ENCODE peak calls at places on chromosome 1, in four cellular contexts. H is dorsolateral prefrontal cortex, Y is PC-9, A is T-helper 2 cell. Z is an unnamed sample.

GRCh38 chr1:153866045-153866850 is 56.5 kb downstream of the GATAD2B start:
- DNase-seq in H (no peak), Y (no peak), A (no peak), Z (no peak)

GRCh38 chr1:34690269-34690668 is 64.6 kb upstream of the GJB5 start:
- DNase-seq in H (no peak), Y (no peak), A (no peak), Z (no peak)

GRCh38 chr1:66271216-66271903 is 262.6 kb upstream of the SGIP1 start:
- DNase-seq in H (peak), Y (peak), A (no peak), Z (no peak)

GRCh38 chr1:178581351-178581951 is 68.5 kb downstream of the TEX35 start:
- DNase-seq in H (no peak), Y (no peak), A (no peak), Z (peak)

GRCh38 chr1:18010945-18011344 is 96.7 kb upstream of the IGSF21 start:
- DNase-seq in H (no peak), Y (no peak), A (no peak), Z (no peak)

GRCh38 chr1:145785481-145785880 is 38.4 kb downstream of the RNF115 start:
- DNase-seq in H (no peak), Y (no peak), A (no peak), Z (no peak)

GRCh38 chr1:117585086-117585485 is 20.8 kb upstream of the TENT5C start:
- DNase-seq in H (no peak), Y (no peak), A (no peak), Z (no peak)

GRCh38 chr1:244302889-244303609 is 148.7 kb downstream of the ADSS2 start:
- DNase-seq in H (no peak), Y (peak), A (no peak), Z (no peak)

GRCh38 chr1:219575563-219575962 is 37.3 kb downstream of the ZC3H11B start:
- DNase-seq in H (no peak), Y (no peak), A (no peak), Z (no peak)

GRCh38 chr1:89567797-89568196 is 43.2 kb downstream of the LRRC8B start:
- DNase-seq in H (no peak), Y (no peak), A (no peak), Z (no peak)

GRCh38 chr1:72281144-72281543 is 1.2 kb downstream of the NEGR1 start:
- DNase-seq in H (no peak), Y (no peak), A (no peak), Z (no peak)

GRCh38 chr1:6007318-6008083 is 15.3 kb upstream of the NPHP4 start:
- DNase-seq in H (no peak), Y (no peak), A (no peak), Z (no peak)

GRCh38 chr1:55285849-55286248 is 70.7 kb upstream of the USP24 start:
- DNase-seq in H (no peak), Y (no peak), A (no peak), Z (no peak)

GRCh38 chr1:224873645-224874369 is 55.7 kb upstream of the DNAH14 start:
- DNase-seq in H (no peak), Y (no peak), A (no peak), Z (no peak)

GRCh38 chr1:77605246-77606026 is 77.0 kb downstream of the ZZZ3 start:
- DNase-seq in H (peak), Y (peak), A (no peak), Z (no peak)

GRCh38 chr1:235073331-235073967 is 55.2 kb downstream of the TOMM20 start:
- DNase-seq in H (peak), Y (peak), A (no peak), Z (no peak)

GRCh38 chr1:241834733-241835377 is 13.1 kb upstream of the EXO1 start:
- DNase-seq in H (no peak), Y (peak), A (no peak), Z (no peak)

GRCh38 chr1:109636201-109636952 is 16.7 kb downstream of the AMPD2 start:
- DNase-seq in H (no peak), Y (peak), A (no peak), Z (no peak)

GRCh38 chr1:214216031-214216430 is 64.9 kb upstream of the SMYD2 start:
- DNase-seq in H (no peak), Y (no peak), A (no peak), Z (no peak)

GRCh38 chr1:169307176-169307575 is 60.4 kb downstream of the NME7 start:
- DNase-seq in H (no peak), Y (no peak), A (no peak), Z (no peak)

GRCh38 chr1:52111492-52111891 is 30.4 kb upstream of the ZFYVE9 start:
- DNase-seq in H (no peak), Y (no peak), A (no peak), Z (peak)

GRCh38 chr1:186325239-186325638 is 49.8 kb downstream of the TPR start:
- DNase-seq in H (no peak), Y (no peak), A (no peak), Z (no peak)

GRCh38 chr1:19438552-19439196 is 46.7 kb downstream of the CAPZB start:
- DNase-seq in H (no peak), Y (no peak), A (no peak), Z (no peak)

GRCh38 chr1:236165238-236165981 is 23.1 kb downstream of the GPR137B start:
- DNase-seq in H (no peak), Y (no peak), A (no peak), Z (no peak)

GRCh38 chr1:202237052-202237451 is 43.5 kb downstream of the LGR6 start:
- DNase-seq in H (no peak), Y (peak), A (peak), Z (no peak)

GRCh38 chr1:99600782-99601181 is 45.1 kb upstream of the PALMD start:
- DNase-seq in H (no peak), Y (no peak), A (no peak), Z (no peak)

GRCh38 chr1:30411206-30411605 is 312.2 kb downstream of the MATN1 start:
- DNase-seq in H (no peak), Y (no peak), A (no peak), Z (no peak)

GRCh38 chr1:168599636-168600035 is 23.2 kb downstream of the XCL1 start:
- DNase-seq in H (no peak), Y (no peak), A (no peak), Z (no peak)

GRCh38 chr1:3483801-3484444 is 29.5 kb downstream of the ARHGEF16 start:
- DNase-seq in H (no peak), Y (no peak), A (peak), Z (peak)

GRCh38 chr1:6470132-6471085 is 4.4 kb upstream of the TNFRSF25 start:
- DNase-seq in H (peak), Y (no peak), A (no peak), Z (no peak)

GRCh38 chr1:154998201-154998780 is 4.3 kb upstream of the ZBTB7B start:
- DNase-seq in H (no peak), Y (no peak), A (no peak), Z (no peak)

GRCh38 chr1:10621906-10622305 is 147.2 kb downstream of the PEX14 start:
- DNase-seq in H (no peak), Y (no peak), A (no peak), Z (no peak)

GRCh38 chr1:107942829-107943228 is 22.2 kb downstream of the VAV3 start:
- DNase-seq in H (no peak), Y (no peak), A (no peak), Z (no peak)

GRCh38 chr1:53440633-53441032 is 18.6 kb upstream of the DMRTB1 start:
- DNase-seq in H (no peak), Y (no peak), A (no peak), Z (no peak)

GRCh38 chr1:209527993-209528392 is 55.5 kb upstream of the CAMK1G start:
- DNase-seq in H (no peak), Y (no peak), A (no peak), Z (no peak)

GRCh38 chr1:34763142-34763781 is 3.7 kb downstream of the GJB4 start:
- DNase-seq in H (no peak), Y (peak), A (no peak), Z (no peak)

GRCh38 chr1:37822942-37823865 is 15.2 kb upstream of the YRDC start:
- DNase-seq in H (no peak), Y (no peak), A (no peak), Z (no peak)

GRCh38 chr1:55052221-55053142 is 13.1 kb downstream of the PCSK9 start:
- DNase-seq in H (no peak), Y (no peak), A (no peak), Z (no peak)